ENCODE peak calls at places on chromosome 1, in seven cellular contexts. L, W, M, P, N, O and J are unnamed samples.
A peak's percentile ranks its signal among the peaks of the same experiment; 100 is the strongest.

GRCh38 chr1:169914534-169914933 is 20.8 kb upstream of the SCYL3 start:
- DNase-seq in L (no peak), W (peak; percentile 46), M (no peak), P (no peak), N (no peak), O (no peak), J (no peak)

GRCh38 chr1:24702511-24703293 is 42.5 kb upstream of the CLIC4 start:
- DNase-seq in L (no peak), W (peak; percentile 58), M (no peak), P (no peak), N (no peak), O (no peak), J (no peak)

GRCh38 chr1:181112071-181112929 is 23.8 kb downstream of the IER5 start:
- DNase-seq in L (no peak), W (peak; percentile 100), M (no peak), P (no peak), N (no peak), O (peak; percentile 91), J (no peak)

GRCh38 chr1:6008084-6008415 is 15.8 kb upstream of the NPHP4 start:
- DNase-seq in L (peak; percentile 41), W (no peak), M (no peak), P (no peak), N (no peak), O (no peak), J (no peak)

GRCh38 chr1:93585059-93585966 is 96.3 kb downstream of the BCAR3 start:
- DNase-seq in L (peak; percentile 67), W (no peak), M (no peak), P (no peak), N (no peak), O (peak; percentile 98), J (no peak)

GRCh38 chr1:171800342-171800741 is 18.9 kb downstream of the METTL13 start:
- DNase-seq in L (no peak), W (no peak), M (no peak), P (no peak), N (no peak), O (no peak), J (no peak)

GRCh38 chr1:231264642-231265041 is 23.6 kb downstream of the GNPAT start:
- DNase-seq in L (no peak), W (no peak), M (no peak), P (no peak), N (no peak), O (no peak), J (no peak)

GRCh38 chr1:246144931-246145330 is 362.1 kb downstream of the SMYD3 start:
- DNase-seq in L (no peak), W (no peak), M (no peak), P (no peak), N (no peak), O (no peak), J (no peak)

GRCh38 chr1:203461717-203462116 is 13.9 kb upstream of the PRELP start:
- DNase-seq in L (no peak), W (no peak), M (no peak), P (no peak), N (no peak), O (no peak), J (no peak)

GRCh38 chr1:224579526-224579925 is 36.6 kb upstream of the CNIH3 start:
- DNase-seq in L (no peak), W (peak; percentile 81), M (no peak), P (no peak), N (no peak), O (no peak), J (no peak)

GRCh38 chr1:98055457-98055856 is 134.6 kb upstream of the DPYD start:
- DNase-seq in L (no peak), W (no peak), M (no peak), P (no peak), N (no peak), O (no peak), J (no peak)

GRCh38 chr1:42006836-42007235 is 88.1 kb upstream of the HIVEP3 start:
- DNase-seq in L (no peak), W (peak; percentile 63), M (no peak), P (no peak), N (no peak), O (no peak), J (no peak)

GRCh38 chr1:197695961-197696360 is 79.3 kb downstream of the DENND1B start:
- DNase-seq in L (no peak), W (peak; percentile 50), M (no peak), P (no peak), N (no peak), O (no peak), J (no peak)

GRCh38 chr1:20322825-20323612 is 32.3 kb downstream of the VWA5B1 start:
- DNase-seq in L (peak; percentile 71), W (peak; percentile 64), M (peak; percentile 15), P (no peak), N (no peak), O (no peak), J (no peak)

GRCh38 chr1:24855474-24855873 is 74.6 kb downstream of the RUNX3 start:
- DNase-seq in L (no peak), W (no peak), M (no peak), P (no peak), N (no peak), O (no peak), J (no peak)

GRCh38 chr1:51671527-51672325 is 54.8 kb downstream of the OSBPL9 start:
- DNase-seq in L (no peak), W (peak; percentile 92), M (no peak), P (no peak), N (no peak), O (no peak), J (no peak)

GRCh38 chr1:17973694-17974093 is 133.9 kb upstream of the IGSF21 start:
- DNase-seq in L (no peak), W (no peak), M (no peak), P (no peak), N (no peak), O (no peak), J (no peak)

GRCh38 chr1:69403911-69404310 is 163.8 kb upstream of the LRRC7 start:
- DNase-seq in L (no peak), W (no peak), M (no peak), P (no peak), N (no peak), O (no peak), J (no peak)

GRCh38 chr1:227895828-227896685 is 51.7 kb downstream of the WNT9A start:
- DNase-seq in L (peak; percentile 74), W (no peak), M (no peak), P (no peak), N (no peak), O (peak; percentile 74), J (no peak)